ENCODE peak calls at places on chromosomes 1 and 21, in eight cellular contexts. One of them, this sample, is unnamed. For H3K9me3, the result is how much of the 10 kb centered on the place peaks cover.

GRCh38 chr1:162197041-162197511 is 127.6 kb downstream of the NOS1AP start:
- DNase-seq in heart right ventricle: no peak
- DNase-seq in colonic mucosa: no peak
- DNase-seq in breast epithelium: no peak
- DNase-seq in tibial nerve: no peak
- DNase-seq in adipocyte: no peak
- DNase-seq in cardiac muscle cell: no peak
- DNase-seq in left lung: no peak
- DNase-seq in this sample: no peak

GRCh38 chr1:6625579-6626149 is 996 bp downstream of the THAP3 start:
- DNase-seq in left lung: no peak
- DNase-seq in colonic mucosa: peak
- DNase-seq in adipocyte: peak
- DNase-seq in heart right ventricle: no peak
- DNase-seq in tibial nerve: no peak
- DNase-seq in breast epithelium: no peak
- DNase-seq in cardiac muscle cell: peak
- DNase-seq in this sample: no peak

GRCh38 chr1:115411388-115412063 is 73.5 kb upstream of the NGF start:
- DNase-seq in heart right ventricle: no peak
- DNase-seq in tibial nerve: no peak
- DNase-seq in left lung: no peak
- DNase-seq in colonic mucosa: no peak
- DNase-seq in adipocyte: peak
- DNase-seq in cardiac muscle cell: peak
- DNase-seq in breast epithelium: no peak
- DNase-seq in this sample: no peak

GRCh38 chr1:2080884-2081283 is 30.7 kb downstream of the PRKCZ start:
- DNase-seq in cardiac muscle cell: no peak
- DNase-seq in heart right ventricle: no peak
- DNase-seq in adipocyte: no peak
- DNase-seq in colonic mucosa: no peak
- DNase-seq in breast epithelium: no peak
- DNase-seq in left lung: no peak
- DNase-seq in tibial nerve: no peak
- DNase-seq in this sample: no peak

GRCh38 chr1:25568090-25568833 is 24.9 kb downstream of the LDLRAP1 start:
- DNase-seq in heart right ventricle: no peak
- DNase-seq in tibial nerve: peak
- DNase-seq in breast epithelium: peak
- DNase-seq in cardiac muscle cell: peak
- DNase-seq in colonic mucosa: no peak
- DNase-seq in left lung: no peak
- DNase-seq in adipocyte: peak
- DNase-seq in this sample: no peak

GRCh38 chr1:55775007-55775406 is 559.8 kb upstream of the USP24 start:
- DNase-seq in adipocyte: peak
- DNase-seq in tibial nerve: no peak
- DNase-seq in cardiac muscle cell: no peak
- DNase-seq in colonic mucosa: no peak
- DNase-seq in left lung: no peak
- DNase-seq in breast epithelium: no peak
- DNase-seq in heart right ventricle: no peak
- DNase-seq in this sample: no peak

GRCh38 chr1:25971044-25971881 is 26.6 kb downstream of the PAFAH2 start:
- DNase-seq in tibial nerve: no peak
- DNase-seq in heart right ventricle: no peak
- DNase-seq in colonic mucosa: no peak
- DNase-seq in breast epithelium: no peak
- DNase-seq in left lung: no peak
- DNase-seq in cardiac muscle cell: no peak
- DNase-seq in adipocyte: no peak
- DNase-seq in this sample: no peak

GRCh38 chr1:53738205-53739108 is 507 bp downstream of the GLIS1 start:
- DNase-seq in adipocyte: peak
- DNase-seq in tibial nerve: no peak
- DNase-seq in left lung: no peak
- DNase-seq in breast epithelium: no peak
- DNase-seq in colonic mucosa: no peak
- DNase-seq in cardiac muscle cell: no peak
- DNase-seq in heart right ventricle: peak
- DNase-seq in this sample: no peak

GRCh38 chr1:13494712-13495111 is 19.1 kb downstream of the LRRC38 start:
- DNase-seq in left lung: no peak
- DNase-seq in adipocyte: no peak
- DNase-seq in tibial nerve: no peak
- DNase-seq in heart right ventricle: no peak
- DNase-seq in breast epithelium: no peak
- DNase-seq in colonic mucosa: no peak
- DNase-seq in cardiac muscle cell: no peak
- DNase-seq in this sample: no peak

GRCh38 chr1:181630838-181631237 is 147.5 kb downstream of the CACNA1E start:
- DNase-seq in tibial nerve: no peak
- DNase-seq in colonic mucosa: no peak
- DNase-seq in breast epithelium: no peak
- DNase-seq in left lung: peak
- DNase-seq in cardiac muscle cell: no peak
- DNase-seq in adipocyte: no peak
- DNase-seq in heart right ventricle: no peak
- DNase-seq in this sample: no peak

GRCh38 chr21:21200939-21201610 is 202.9 kb downstream of the NCAM2 start:
- DNase-seq in colonic mucosa: no peak
- DNase-seq in adipocyte: no peak
- DNase-seq in left lung: no peak
- DNase-seq in tibial nerve: no peak
- DNase-seq in cardiac muscle cell: peak
- DNase-seq in breast epithelium: no peak
- DNase-seq in heart right ventricle: no peak
- DNase-seq in this sample: no peak

GRCh38 chr1:69657976-69658375 is 90.3 kb downstream of the LRRC7 start:
- DNase-seq in breast epithelium: no peak
- DNase-seq in cardiac muscle cell: peak
- DNase-seq in tibial nerve: no peak
- DNase-seq in left lung: no peak
- DNase-seq in adipocyte: peak
- DNase-seq in colonic mucosa: no peak
- DNase-seq in heart right ventricle: no peak
- DNase-seq in this sample: no peak

GRCh38 chr1:24557711-24558121 is 1.8 kb downstream of the NCMAP start:
- DNase-seq in cardiac muscle cell: no peak
- DNase-seq in colonic mucosa: no peak
- DNase-seq in adipocyte: no peak
- DNase-seq in tibial nerve: no peak
- DNase-seq in breast epithelium: peak
- DNase-seq in heart right ventricle: no peak
- DNase-seq in left lung: no peak
- DNase-seq in this sample: no peak

DNA sequence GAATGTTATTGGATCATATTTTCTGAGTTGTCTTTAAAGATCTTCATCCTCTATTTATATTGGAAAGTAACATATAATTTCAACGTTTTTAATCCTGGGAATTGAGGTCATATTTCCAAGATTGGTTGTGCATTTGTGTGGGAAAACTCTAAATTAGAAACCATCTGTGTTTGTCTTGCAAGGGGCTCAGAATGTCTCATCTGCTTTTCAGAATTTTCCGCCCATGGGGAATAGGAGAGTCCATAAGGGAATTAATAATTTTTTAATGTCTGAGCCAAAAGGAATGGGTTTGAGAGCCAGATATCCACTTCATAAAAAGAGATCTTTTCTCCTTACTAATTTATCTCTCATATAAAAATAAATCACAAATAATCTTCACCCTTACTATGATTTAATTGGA is 84.8 kb upstream of the MAP1LC3C start:
- DNase-seq in breast epithelium: no peak
- DNase-seq in tibial nerve: no peak
- DNase-seq in heart right ventricle: peak
- DNase-seq in colonic mucosa: no peak
- DNase-seq in adipocyte: no peak
- DNase-seq in cardiac muscle cell: no peak
- DNase-seq in left lung: no peak
- DNase-seq in this sample: no peak
- H3K9me3 ChIP-seq in breast epithelium: under half
- H3K9me3 ChIP-seq in tibial nerve: under half
- H3K9me3 ChIP-seq in heart right ventricle: under half
- H3K9me3 ChIP-seq in colonic mucosa: under half
- H3K9me3 ChIP-seq in adipocyte: under half
- H3K9me3 ChIP-seq in cardiac muscle cell: under half
- H3K9me3 ChIP-seq in left lung: under half
- H3K9me3 ChIP-seq in this sample: under half

DNA sequence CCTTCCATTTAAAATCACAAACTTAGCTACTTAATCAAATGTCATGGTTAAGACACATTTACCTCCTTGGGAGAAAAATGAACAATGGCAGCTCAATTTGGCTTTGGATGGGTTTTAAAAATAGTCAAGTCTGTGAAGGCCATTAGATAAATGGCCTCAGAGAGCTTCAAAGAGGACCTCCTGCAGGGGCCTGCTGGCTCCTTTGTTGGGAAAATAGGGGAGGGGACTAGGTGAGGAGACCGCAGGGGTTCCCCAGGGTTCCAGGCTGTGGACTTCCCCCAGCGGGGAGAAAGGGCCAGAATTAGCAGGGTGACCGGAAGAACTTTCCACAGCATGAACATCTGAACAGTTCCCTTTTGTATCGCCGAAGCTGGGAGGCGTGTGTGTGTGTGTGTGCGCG is 3.4 kb upstream of the AJAP1 start:
- DNase-seq in breast epithelium: no peak
- DNase-seq in adipocyte: no peak
- DNase-seq in cardiac muscle cell: no peak
- DNase-seq in colonic mucosa: no peak
- DNase-seq in left lung: no peak
- DNase-seq in tibial nerve: no peak
- DNase-seq in heart right ventricle: no peak
- DNase-seq in this sample: no peak
- H3K4me3 ChIP-seq in breast epithelium: no peak
- H3K4me3 ChIP-seq in adipocyte: no peak
- H3K4me3 ChIP-seq in cardiac muscle cell: no peak
- H3K4me3 ChIP-seq in colonic mucosa: no peak
- H3K4me3 ChIP-seq in left lung: no peak
- H3K4me3 ChIP-seq in tibial nerve: no peak
- H3K4me3 ChIP-seq in heart right ventricle: no peak
- H3K4me3 ChIP-seq in this sample: no peak

DNA sequence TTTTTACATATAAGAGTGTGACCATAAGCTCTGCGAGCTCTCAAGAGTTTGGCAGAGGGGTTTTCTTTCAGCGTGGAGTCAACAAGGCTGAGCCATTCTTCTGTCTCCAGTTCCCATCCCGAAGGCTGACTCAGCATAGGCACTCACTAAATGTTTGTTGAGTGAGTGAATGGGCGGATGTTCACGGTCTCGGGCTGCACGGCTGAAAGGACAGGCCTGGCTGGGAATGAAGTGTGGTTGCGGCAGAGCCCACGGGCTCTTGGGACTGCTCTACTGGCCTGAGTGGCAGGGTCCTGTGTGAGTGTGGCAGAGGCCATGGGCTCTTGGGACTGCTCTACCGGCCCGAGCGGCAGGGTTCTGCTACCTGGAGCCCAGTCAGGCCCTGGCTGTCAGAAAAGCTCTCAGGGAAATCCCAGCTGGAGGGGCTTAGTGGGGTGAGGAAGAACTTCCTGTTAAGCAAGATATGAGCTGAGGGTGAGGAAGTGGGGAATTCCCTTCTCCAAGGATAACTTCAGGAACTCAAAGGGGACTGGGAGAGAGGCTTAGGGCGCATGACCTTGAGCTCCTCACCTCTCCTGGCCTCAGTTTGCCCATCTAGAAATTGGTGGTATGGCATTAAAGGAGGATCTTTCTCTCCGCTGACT is 56.6 kb upstream of the C1orf174 start:
- DNase-seq in heart right ventricle: no peak
- DNase-seq in cardiac muscle cell: no peak
- DNase-seq in colonic mucosa: no peak
- DNase-seq in adipocyte: no peak
- DNase-seq in left lung: no peak
- DNase-seq in tibial nerve: no peak
- DNase-seq in breast epithelium: no peak
- DNase-seq in this sample: no peak
- H3K9me3 ChIP-seq in heart right ventricle: under half
- H3K9me3 ChIP-seq in cardiac muscle cell: under half
- H3K9me3 ChIP-seq in colonic mucosa: under half
- H3K9me3 ChIP-seq in adipocyte: under half
- H3K9me3 ChIP-seq in left lung: under half
- H3K9me3 ChIP-seq in tibial nerve: under half
- H3K9me3 ChIP-seq in breast epithelium: under half
- H3K9me3 ChIP-seq in this sample: under half

GRCh38 chr1:8261398-8261762 is 56.5 kb upstream of the SLC45A1 start:
- DNase-seq in colonic mucosa: no peak
- DNase-seq in heart right ventricle: no peak
- DNase-seq in cardiac muscle cell: no peak
- DNase-seq in breast epithelium: no peak
- DNase-seq in left lung: no peak
- DNase-seq in adipocyte: no peak
- DNase-seq in tibial nerve: no peak
- DNase-seq in this sample: no peak

GRCh38 chr1:8255712-8256111 is 62.2 kb upstream of the SLC45A1 start:
- DNase-seq in adipocyte: no peak
- DNase-seq in left lung: no peak
- DNase-seq in breast epithelium: no peak
- DNase-seq in tibial nerve: no peak
- DNase-seq in heart right ventricle: no peak
- DNase-seq in colonic mucosa: no peak
- DNase-seq in cardiac muscle cell: no peak
- DNase-seq in this sample: no peak

GRCh38 chr1:8256321-8256720 is 61.6 kb upstream of the SLC45A1 start:
- DNase-seq in colonic mucosa: no peak
- DNase-seq in breast epithelium: no peak
- DNase-seq in cardiac muscle cell: no peak
- DNase-seq in tibial nerve: no peak
- DNase-seq in left lung: no peak
- DNase-seq in heart right ventricle: no peak
- DNase-seq in adipocyte: no peak
- DNase-seq in this sample: no peak

GRCh38 chr1:8257621-8258020 is 60.3 kb upstream of the SLC45A1 start:
- DNase-seq in colonic mucosa: no peak
- DNase-seq in heart right ventricle: no peak
- DNase-seq in cardiac muscle cell: no peak
- DNase-seq in left lung: no peak
- DNase-seq in adipocyte: no peak
- DNase-seq in tibial nerve: no peak
- DNase-seq in breast epithelium: no peak
- DNase-seq in this sample: no peak

GRCh38 chr1:8259498-8260290 is 58.2 kb upstream of the SLC45A1 start:
- DNase-seq in left lung: peak
- DNase-seq in cardiac muscle cell: peak
- DNase-seq in adipocyte: peak
- DNase-seq in heart right ventricle: no peak
- DNase-seq in colonic mucosa: peak
- DNase-seq in tibial nerve: peak
- DNase-seq in breast epithelium: peak
- DNase-seq in this sample: no peak
- H3K4me3 ChIP-seq in left lung: no peak
- H3K4me3 ChIP-seq in cardiac muscle cell: no peak
- H3K4me3 ChIP-seq in adipocyte: peak
- H3K4me3 ChIP-seq in heart right ventricle: no peak
- H3K4me3 ChIP-seq in colonic mucosa: no peak
- H3K4me3 ChIP-seq in tibial nerve: no peak
- H3K4me3 ChIP-seq in breast epithelium: no peak
- H3K4me3 ChIP-seq in this sample: no peak

This sample was measured in effector memory CD4-positive, alpha-beta T cell.